ENCODE peak calls at places on chromosomes 13 and 19, in four cellular contexts. A is neural crest cell, I is renal cortical epithelial cell, N is GM18507. Y is an unnamed sample.

GRCh38 chr19:55340784-55341147 is 1.1 kb downstream of the KMT5C start:
- DNase-seq in I (no peak), N (no peak), A (peak), Y (no peak)

GRCh38 chr13:77619655-77620054 is 77.8 kb upstream of the SLAIN1 start:
- DNase-seq in I (no peak), N (no peak), A (no peak), Y (no peak)

GRCh38 chr19:10892256-10892655 is 20.9 kb downstream of the CARM1 start:
- DNase-seq in I (no peak), A (no peak), N (no peak), Y (no peak)

GRCh38 chr19:29976151-29976943 is 34.3 kb downstream of the URI1 start:
- DNase-seq in I (no peak), A (no peak), N (no peak), Y (no peak)

GRCh38 chr13:112205990-112206389 is 139.0 kb downstream of the SOX1 start:
- DNase-seq in A (no peak), N (no peak), I (no peak), Y (no peak)

GRCh38 chr19:48512504-48513288 is 1.1 kb upstream of the LMTK3 start:
- DNase-seq in I (no peak), N (no peak), A (no peak), Y (no peak)

GRCh38 chr13:49836516-49836915 is 44.0 kb upstream of the KPNA3 start:
- DNase-seq in I (peak), A (no peak), N (no peak), Y (no peak)

GRCh38 chr19:2049741-2050348 is 1.2 kb downstream of the MKNK2 start:
- DNase-seq in I (peak), A (no peak), N (no peak), Y (peak)

GRCh38 chr13:46951516-46951915 is 54.7 kb upstream of the HTR2A start:
- DNase-seq in I (no peak), A (no peak), N (no peak), Y (no peak)

GRCh38 chr13:29861694-29862110 is 11.3 kb upstream of the UBL3 start:
- DNase-seq in N (no peak), I (peak), A (no peak), Y (no peak)

GRCh38 chr19:28878862-28879566 is 333.9 kb downstream of the UQCRFS1 start:
- DNase-seq in A (peak), I (peak), N (no peak), Y (no peak)

GRCh38 chr19:39671739-39672363 is 16.1 kb downstream of the LGALS16 start:
- DNase-seq in I (peak), A (peak), N (no peak), Y (no peak)

GRCh38 chr13:46160065-46160464 is 21.9 kb downstream of the LCP1 start:
- DNase-seq in A (no peak), I (no peak), N (no peak), Y (peak)

GRCh38 chr13:52371736-52372247 is 34.2 kb downstream of the THSD1 start:
- DNase-seq in N (no peak), A (no peak), I (peak), Y (no peak)

GRCh38 chr13:27006519-27007161 is 165.0 kb downstream of the USP12 start:
- DNase-seq in I (peak), N (no peak), A (no peak), Y (no peak)

GRCh38 chr13:25232937-25233515 is 54.3 kb downstream of the MTMR6 start:
- DNase-seq in N (peak), I (peak), A (no peak), Y (peak)